ENCODE peak calls at places on chromosomes 3 and 15, in ten cellular contexts. R, H, Q, T, X, M, D, F, J and N are unnamed samples.

GRCh38 chr3:37935756-37936666 is 54.6 kb upstream of the VILL start:
- DNase-seq in F (no peak), H (peak; percentile 98), X (no peak), T (no peak), R (no peak), M (peak; percentile 96), Q (no peak), J (no peak), D (no peak), N (peak; percentile 87)

GRCh38 chr3:46410669-46411068 is 3.6 kb downstream of the CCRL2 start:
- DNase-seq in T (no peak), H (peak; percentile 48), F (no peak), Q (no peak), J (no peak), X (no peak), M (no peak), D (no peak), R (no peak), N (no peak)

GRCh38 chr15:91912336-91912735 is 58.8 kb downstream of the SLCO3A1 start:
- DNase-seq in R (no peak), H (no peak), J (no peak), M (no peak), D (no peak), T (no peak), F (no peak), Q (no peak), X (no peak), N (no peak)

GRCh38 chr15:51907136-51907862 is 64.3 kb downstream of the LEO1 start:
- DNase-seq in H (peak; percentile 45), M (peak; percentile 22), F (no peak), T (peak; percentile 93), X (no peak), J (no peak), Q (no peak), R (no peak), D (peak; percentile 15), N (no peak)

GRCh38 chr3:21682231-21682630 is 68.8 kb downstream of the ZNF385D start:
- DNase-seq in X (no peak), D (no peak), F (no peak), H (no peak), R (no peak), Q (no peak), M (no peak), J (no peak), T (no peak), N (no peak)

GRCh38 chr15:40306908-40307307 is 827 bp downstream of the PLCB2 start:
- DNase-seq in T (no peak), M (no peak), Q (no peak), H (no peak), F (no peak), X (no peak), D (no peak), R (no peak), J (no peak), N (no peak)

GRCh38 chr15:42401544-42402478 is 42.5 kb downstream of the CAPN3 start:
- DNase-seq in T (no peak), Q (no peak), D (no peak), H (no peak), F (no peak), J (no peak), M (no peak), X (no peak), R (no peak), N (peak; percentile 41)

GRCh38 chr15:94174399-94174802 is 57.0 kb upstream of the MCTP2 start:
- DNase-seq in H (no peak), Q (no peak), F (no peak), R (no peak), X (no peak), J (no peak), D (peak; percentile 3), M (peak; percentile 78), T (no peak), N (no peak)

GRCh38 chr15:100591835-100592234 is 10.1 kb downstream of the LINS1 start:
- DNase-seq in T (no peak), M (no peak), F (no peak), X (no peak), Q (no peak), R (no peak), H (no peak), D (no peak), J (no peak), N (no peak)

GRCh38 chr3:129795596-129795995 is 97.9 kb downstream of the TMCC1 start:
- DNase-seq in J (no peak), H (peak; percentile 25), M (peak; percentile 49), F (no peak), D (no peak), R (no peak), X (no peak), T (no peak), Q (no peak), N (peak; percentile 64)

GRCh38 chr3:60434323-60434722 is 816.9 kb downstream of the FHIT start:
- DNase-seq in X (no peak), J (no peak), D (no peak), H (no peak), M (no peak), Q (no peak), F (no peak), T (no peak), R (no peak), N (no peak)